ENCODE peak calls at places on chromosome 3, in ten cellular contexts. Q is stomach, P is endothelial cell, S is brain microvascular endothelial cell, L is colonic mucosa, T is body of pancreas, B is keratinocyte, O is cardiac fibroblast, R is cardiac muscle cell, E is right lobe of liver. F is an unnamed sample.

GRCh38 chr3:126293370-126294082 is 63.7 kb downstream of the KLF15 start:
- DNase-seq in L (no peak), E (peak; percentile 47), S (peak; percentile 59), P (no peak), B (no peak), Q (no peak), T (no peak), O (peak; percentile 68), R (peak; percentile 68), F (no peak)

GRCh38 chr3:10242182-10243065 is 5.8 kb upstream of the TATDN2 start:
- DNase-seq in L (peak; percentile 36), P (no peak), E (no peak), R (peak; percentile 82), O (peak; percentile 38), T (peak; percentile 16), Q (no peak), S (peak; percentile 58), B (no peak), F (peak; percentile 76)

GRCh38 chr3:171457263-171458055 is 2.7 kb downstream of the TNIK start:
- DNase-seq in P (no peak), O (no peak), T (no peak), R (no peak), E (no peak), S (no peak), L (peak; percentile 56), Q (no peak), B (no peak), F (no peak)

GRCh38 chr3:175349181-175349580 is 490.0 kb downstream of the NAALADL2 start:
- DNase-seq in L (no peak), T (no peak), R (no peak), E (no peak), O (no peak), B (no peak), Q (no peak), S (no peak), P (no peak), F (no peak)

GRCh38 chr3:23669541-23670255 is 136.1 kb upstream of the UBE2E1 start:
- DNase-seq in O (no peak), E (no peak), Q (no peak), P (no peak), T (no peak), B (no peak), R (no peak), L (no peak), S (no peak), F (no peak)

GRCh38 chr3:110550511-110550910 is 521.1 kb upstream of the NECTIN3 start:
- DNase-seq in L (no peak), S (no peak), T (no peak), E (no peak), P (no peak), O (no peak), Q (no peak), B (no peak), R (no peak), F (no peak)

GRCh38 chr3:53880396-53881345 is 1.3 kb downstream of the ACTR8 start:
- DNase-seq in O (peak; percentile 43), E (no peak), L (no peak), R (peak; percentile 45), B (no peak), S (peak; percentile 33), P (no peak), Q (no peak), T (no peak), F (no peak)

GRCh38 chr3:180478695-180479094 is 123.3 kb upstream of the TTC14 start:
- DNase-seq in L (no peak), Q (no peak), P (no peak), E (no peak), S (no peak), R (no peak), B (no peak), T (no peak), O (no peak), F (no peak)

GRCh38 chr3:16884084-16884747 is 539 bp upstream of the PLCL2 start:
- DNase-seq in E (peak; percentile 85), O (peak; percentile 53), Q (peak; percentile 58), S (no peak), B (no peak), T (peak; percentile 78), P (peak; percentile 91), R (peak; percentile 65), L (peak; percentile 77), F (peak; percentile 85)

GRCh38 chr3:18558526-18558925 is 133.4 kb upstream of the SATB1 start:
- DNase-seq in Q (no peak), E (no peak), S (no peak), O (no peak), L (no peak), R (no peak), P (no peak), B (no peak), T (no peak), F (no peak)

GRCh38 chr3:18562364-18563154 is 137.4 kb upstream of the SATB1 start:
- DNase-seq in T (no peak), L (no peak), E (no peak), P (no peak), R (no peak), B (no peak), O (no peak), Q (no peak), S (no peak), F (no peak)

GRCh38 chr3:18556503-18556902 is 131.4 kb upstream of the SATB1 start:
- DNase-seq in T (no peak), R (peak; percentile 6), Q (no peak), B (no peak), S (no peak), E (no peak), L (no peak), P (no peak), O (no peak), F (peak; percentile 47)

GRCh38 chr3:18556001-18556408 is 130.9 kb upstream of the SATB1 start:
- DNase-seq in S (no peak), Q (no peak), T (no peak), E (no peak), R (no peak), P (no peak), O (no peak), L (no peak), B (no peak), F (no peak)

DNA sequence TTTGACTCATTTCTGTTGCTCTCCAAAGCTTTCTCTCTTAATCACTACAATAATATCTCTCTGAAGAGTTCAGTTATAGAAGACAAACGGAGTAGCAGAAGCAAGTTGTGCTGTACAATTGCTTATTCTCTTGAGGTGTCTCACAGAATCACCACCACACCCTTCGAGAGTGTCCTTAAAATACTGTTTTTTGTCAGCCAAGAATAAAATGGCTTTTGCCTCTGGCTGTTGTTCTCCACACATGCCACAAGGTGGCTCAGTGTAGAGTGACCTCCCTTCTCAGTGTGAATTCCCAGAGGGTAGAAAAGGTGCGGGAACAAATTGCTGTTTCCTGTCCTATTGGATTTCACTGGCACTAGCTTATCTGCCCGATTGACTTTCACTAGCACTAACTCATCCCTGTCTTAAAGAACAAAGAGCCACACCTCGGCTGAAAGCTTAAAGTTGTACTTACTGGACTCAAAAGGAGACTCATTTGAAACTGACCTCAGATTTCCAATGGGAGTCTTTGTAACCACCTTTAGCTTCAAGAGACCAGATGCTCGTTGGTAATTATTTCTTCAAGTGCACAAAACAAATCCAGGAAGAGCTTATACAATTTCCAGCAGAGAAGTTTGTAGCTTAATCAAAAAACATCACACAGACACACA is 134.3 kb upstream of the SATB1 start:
- DNase-seq in O (peak; percentile 29), R (peak; percentile 32), B (no peak), S (peak; percentile 3), Q (peak; percentile 30), E (no peak), P (peak; percentile 46), T (peak; percentile 42), L (peak; percentile 42), F (peak; percentile 71)
- TF ChIP-seq CTCF in O (peak; percentile 55), R (peak; percentile 55), B (peak; percentile 70), S (peak; percentile 71), Q (peak; percentile 81), E (peak; percentile 61), P (peak; percentile 94), T (peak; percentile 86), L (peak; percentile 85), F (peak; percentile 64)

GRCh38 chr3:38725726-38726410 is 76.4 kb upstream of the SCN5A start:
- DNase-seq in S (peak; percentile 36), B (no peak), L (no peak), P (no peak), R (peak; percentile 43), O (peak; percentile 39), Q (no peak), E (no peak), T (no peak), F (no peak)
- TF ChIP-seq CTCF in S (no peak), B (no peak), L (no peak), P (no peak), R (no peak), O (no peak), Q (no peak), E (no peak), T (no peak), F (no peak)

DNA sequence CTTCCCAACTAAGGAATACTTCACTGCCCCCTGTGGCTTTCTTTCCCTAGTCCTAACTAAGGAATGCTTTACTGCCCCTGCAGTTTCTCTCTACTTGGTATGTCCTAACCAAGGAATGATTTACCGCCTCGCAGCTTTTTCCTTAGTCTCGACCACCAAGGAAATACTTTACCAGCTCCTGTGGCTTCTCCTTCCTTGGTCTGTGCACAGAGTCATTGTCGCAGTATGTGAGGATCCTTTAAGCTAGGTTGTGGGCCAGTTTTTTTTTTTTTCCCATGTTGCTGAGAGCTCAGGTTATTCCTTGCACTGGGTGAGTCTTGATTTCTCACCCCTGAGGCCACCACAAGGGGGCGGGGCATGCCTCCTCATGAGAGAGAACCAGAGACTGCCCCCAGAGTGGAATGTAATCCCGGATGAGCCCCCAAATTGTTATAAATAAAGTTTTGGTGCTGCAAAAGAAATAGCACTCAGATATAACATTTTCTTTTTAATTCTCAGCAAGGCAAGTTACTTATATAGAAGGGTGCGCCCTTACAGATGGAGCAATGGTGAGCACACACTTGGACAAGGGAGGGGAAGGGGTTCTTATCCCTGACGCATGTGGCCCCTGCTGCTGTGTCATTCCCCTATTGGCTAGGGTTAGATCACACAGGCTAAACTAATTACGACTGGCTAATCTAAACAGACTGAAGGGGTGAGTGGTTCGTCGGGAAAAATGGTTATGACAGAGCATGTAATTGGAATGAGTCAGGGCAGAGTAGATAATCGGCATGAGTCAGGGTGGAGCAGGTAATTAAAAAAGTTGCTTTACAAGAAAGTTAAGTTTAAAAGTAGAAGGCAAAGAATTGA is 27.0 kb downstream of the NDUFB4 start:
- DNase-seq in P (no peak), L (peak; percentile 23), E (peak; percentile 35), R (no peak), T (no peak), Q (no peak), S (peak; percentile 10), B (no peak), O (peak; percentile 64), F (no peak)
- TF ChIP-seq CTCF in P (no peak), L (no peak), E (peak; percentile 19), R (no peak), T (no peak), Q (no peak), S (peak; percentile 23), B (no peak), O (peak; percentile 20), F (no peak)

DNA sequence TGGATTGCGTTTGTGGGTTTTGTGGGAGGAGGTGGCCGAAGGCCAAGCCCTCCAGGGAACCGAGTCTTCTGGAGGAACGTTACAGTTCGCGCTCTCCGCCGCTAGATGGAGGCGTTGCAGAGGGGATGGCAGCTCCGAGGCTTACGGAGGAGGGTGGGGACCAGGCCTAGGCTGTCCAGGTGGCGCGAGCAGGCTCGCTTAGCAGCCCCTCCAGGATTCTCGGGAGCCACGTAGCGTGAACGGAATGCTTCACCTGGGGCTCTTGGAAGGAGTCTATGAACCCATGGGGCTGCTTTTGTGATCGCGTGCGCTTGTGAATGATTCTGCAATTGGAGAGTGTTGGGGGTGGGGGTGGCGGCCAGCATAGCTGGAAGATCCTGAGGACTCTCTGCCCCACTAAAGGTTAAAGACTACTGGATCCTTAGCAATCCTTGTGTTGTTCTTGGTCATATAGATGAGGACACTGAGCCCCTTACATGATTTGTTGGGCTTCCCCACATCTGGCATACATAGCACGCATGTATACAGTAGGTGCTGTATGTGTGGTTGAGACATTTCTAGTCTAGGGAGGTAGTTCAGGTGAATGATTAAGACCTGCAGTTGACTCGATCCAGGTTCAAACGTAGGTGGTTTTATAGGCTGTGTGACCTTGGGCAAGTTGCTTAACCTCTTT is 25.7 kb downstream of the FAM3D start:
- DNase-seq in E (peak; percentile 80), P (peak; percentile 85), O (peak; percentile 77), R (peak; percentile 84), L (peak; percentile 77), T (peak; percentile 82), S (peak; percentile 53), B (peak; percentile 44), Q (peak; percentile 83), F (peak; percentile 39)
- TF ChIP-seq CTCF in E (peak; percentile 84), P (peak; percentile 67), O (peak; percentile 92), R (peak; percentile 95), L (peak; percentile 82), T (peak; percentile 83), S (peak; percentile 96), B (peak; percentile 97), Q (peak; percentile 86), F (peak; percentile 90)